ENCODE peak calls at places on chromosomes 2 and 18, in seven cellular contexts. L is sigmoid colon, Q is Peyer's patch, F is heart left ventricle, A is IMR-90, V is body of pancreas, M is stomach. R is an unnamed sample.

GRCh38 chr2:145043399-145043834 is 523.5 kb upstream of the ZEB2 start:
- DNase-seq in L (no peak), Q (no peak), F (no peak), A (no peak), V (peak; percentile 12), M (no peak), R (no peak)

GRCh38 chr2:19667085-19667484 is 234.7 kb downstream of the TTC32 start:
- DNase-seq in L (no peak), Q (no peak), F (no peak), A (peak; percentile 59), V (no peak), M (no peak), R (no peak)

GRCh38 chr18:21550510-21550970 is 50.0 kb downstream of the ESCO1 start:
- DNase-seq in L (no peak), Q (no peak), F (no peak), A (no peak), V (no peak), M (no peak), R (no peak)

GRCh38 chr2:238138331-238139102 is at the start of gene KLHL30:
- DNase-seq in L (no peak), Q (no peak), F (peak; percentile 86), A (no peak), V (no peak), M (no peak), R (no peak)

GRCh38 chr2:3386448-3386958 is 7.0 kb downstream of the TRAPPC12 start:
- DNase-seq in L (no peak), Q (no peak), F (no peak), A (peak; percentile 59), V (no peak), M (no peak), R (no peak)

GRCh38 chr2:30796723-30797122 is 10.5 kb downstream of the CAPN13 start:
- DNase-seq in L (no peak), Q (no peak), F (peak; percentile 35), A (no peak), V (peak; percentile 75), M (peak; percentile 85), R (no peak)

GRCh38 chr2:238821944-238822670 is 25.8 kb upstream of the TWIST2 start:
- DNase-seq in L (no peak), Q (no peak), F (no peak), A (no peak), V (no peak), M (no peak), R (no peak)

GRCh38 chr2:95174031-95174430 is 8.4 kb downstream of the ZNF2 start:
- DNase-seq in L (no peak), Q (no peak), F (no peak), A (peak; percentile 25), V (no peak), M (no peak), R (no peak)

GRCh38 chr2:206211657-206212255 is 52.1 kb downstream of the EEF1B2 start:
- DNase-seq in L (no peak), Q (no peak), F (no peak), A (peak; percentile 22), V (no peak), M (no peak), R (no peak)

GRCh38 chr2:43884674-43885073 is 45.9 kb downstream of the ABCG8 start:
- DNase-seq in L (no peak), Q (no peak), F (no peak), A (no peak), V (no peak), M (no peak), R (no peak)

GRCh38 chr2:105737980-105738657 is 6.6 kb upstream of the NCK2 start:
- DNase-seq in L (no peak), Q (peak; percentile 38), F (no peak), A (no peak), V (no peak), M (no peak), R (no peak)

GRCh38 chr2:134818321-134818720 is 20.1 kb upstream of the ACMSD start:
- DNase-seq in L (no peak), Q (no peak), F (no peak), A (peak; percentile 36), V (no peak), M (no peak), R (no peak)

GRCh38 chr18:78993014-78993926 is 13.7 kb downstream of the SALL3 start:
- DNase-seq in L (no peak), Q (no peak), F (no peak), A (no peak), V (no peak), M (no peak), R (no peak)

GRCh38 chr18:70293166-70293565 is 4.3 kb downstream of the SOCS6 start:
- DNase-seq in L (no peak), Q (peak; percentile 78), F (no peak), A (peak; percentile 22), V (no peak), M (no peak), R (no peak)

GRCh38 chr18:12593861-12594260 is 64.0 kb downstream of the SPIRE1 start:
- DNase-seq in L (no peak), Q (no peak), F (no peak), A (peak; percentile 69), V (no peak), M (no peak), R (no peak)

GRCh38 chr2:209661286-209661685 is 110.3 kb upstream of the UNC80 start:
- DNase-seq in L (no peak), Q (no peak), F (no peak), A (no peak), V (no peak), M (no peak), R (no peak)

GRCh38 chr18:31185551-31185950 is 22.9 kb upstream of the DSC1 start:
- DNase-seq in L (no peak), Q (no peak), F (no peak), A (no peak), V (no peak), M (no peak), R (no peak)

GRCh38 chr2:77443076-77443475 is 79.1 kb downstream of the LRRTM4 start:
- DNase-seq in L (no peak), Q (no peak), F (no peak), A (no peak), V (no peak), M (no peak), R (no peak)

GRCh38 chr2:39062320-39062719 is 58.5 kb downstream of the SOS1 start:
- DNase-seq in L (no peak), Q (no peak), F (no peak), A (no peak), V (no peak), M (no peak), R (no peak)

GRCh38 chr2:172299741-172300140 is 127.6 kb upstream of the ITGA6 start:
- DNase-seq in L (no peak), Q (no peak), F (no peak), A (peak; percentile 91), V (no peak), M (peak; percentile 53), R (no peak)

GRCh38 chr2:2831656-2832055 is 500.6 kb upstream of the MYT1L start:
- DNase-seq in L (no peak), Q (peak; percentile 14), F (no peak), A (no peak), V (no peak), M (peak; percentile 22), R (no peak)

GRCh38 chr2:6823111-6823510 is 42.6 kb downstream of the CMPK2 start:
- DNase-seq in L (no peak), Q (no peak), F (no peak), A (peak; percentile 61), V (no peak), M (no peak), R (no peak)

GRCh38 chr2:168802825-168803726 is 639 bp downstream of the NOSTRIN start:
- DNase-seq in L (no peak), Q (no peak), F (no peak), A (no peak), V (peak; percentile 63), M (peak; percentile 56), R (no peak)

GRCh38 chr2:168801456-168801855 is 981 bp upstream of the NOSTRIN start:
- DNase-seq in L (no peak), Q (no peak), F (no peak), A (no peak), V (no peak), M (no peak), R (no peak)

GRCh38 chr2:168804214-168804613 is 1.8 kb downstream of the NOSTRIN start:
- DNase-seq in L (no peak), Q (no peak), F (no peak), A (no peak), V (peak; percentile 27), M (peak; percentile 40), R (no peak)

GRCh38 chr2:168798888-168799410 is 3.5 kb upstream of the NOSTRIN start:
- DNase-seq in L (no peak), Q (no peak), F (no peak), A (no peak), V (no peak), M (no peak), R (no peak)

GRCh38 chr2:168801961-168802824 is at the start of gene NOSTRIN:
- DNase-seq in L (no peak), Q (peak; percentile 91), F (peak; percentile 41), A (peak; percentile 48), V (peak; percentile 67), M (peak; percentile 78), R (no peak)
- TF ChIP-seq POLR2A in L (peak; percentile 47), Q (peak; percentile 95), F (peak; percentile 41), A (no peak), V (peak; percentile 76), M (peak; percentile 68), R (no peak)

DNA sequence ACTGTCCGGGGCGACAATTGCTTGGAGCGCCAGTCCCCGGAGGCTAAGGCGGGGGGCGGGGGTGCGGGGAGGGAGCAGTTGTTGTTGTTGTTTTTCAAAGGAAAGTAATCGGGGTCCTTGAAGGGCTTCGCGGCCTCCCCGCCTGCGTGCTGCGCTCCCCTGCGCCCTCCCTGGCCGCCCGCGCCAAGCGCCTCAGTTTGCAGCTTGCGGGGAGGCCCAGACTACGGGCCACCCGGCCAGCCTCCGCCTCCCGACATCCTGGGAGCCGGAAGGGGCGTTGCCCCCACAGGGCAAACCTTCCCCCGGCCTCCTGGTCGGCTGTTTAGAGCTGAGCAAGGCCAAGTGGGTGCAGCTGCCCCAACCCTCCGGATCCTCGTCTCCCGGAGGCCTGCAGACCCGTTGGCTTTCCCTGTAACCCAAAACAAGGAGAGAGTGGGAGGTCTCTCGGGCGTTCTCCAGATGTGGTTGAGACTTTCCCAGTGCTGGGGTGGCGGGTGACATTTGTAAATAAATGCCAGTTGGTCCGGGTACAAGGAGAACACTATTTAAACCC is 3.7 kb upstream of the SIX3 start:
- DNase-seq in L (no peak), Q (no peak), F (no peak), A (no peak), V (no peak), M (no peak), R (no peak)
- TF ChIP-seq POLR2A in L (no peak), Q (no peak), F (no peak), A (no peak), V (no peak), M (no peak), R (no peak)

DNA sequence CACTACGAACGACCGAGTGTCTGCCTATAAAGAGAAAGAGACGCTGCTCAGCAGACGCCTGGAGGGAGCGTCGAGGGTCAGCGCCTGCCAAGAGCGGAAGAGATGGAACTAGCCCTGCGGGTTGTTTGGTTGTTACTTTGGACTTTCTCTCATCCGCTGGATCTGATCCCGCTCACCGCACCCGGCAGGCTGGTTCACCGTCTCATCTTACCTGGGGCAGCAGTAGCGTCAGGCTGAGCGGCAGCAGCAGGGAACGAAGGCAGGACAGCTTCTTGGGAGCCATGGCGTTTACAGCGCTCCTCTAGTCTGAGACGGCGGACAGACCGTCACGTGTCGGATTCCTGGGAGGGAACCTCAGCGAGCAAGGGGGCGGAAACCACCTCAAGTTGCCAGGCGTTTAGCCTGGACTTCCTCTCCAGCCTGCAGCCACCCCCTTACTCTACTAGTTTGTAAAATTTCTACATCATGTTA is 1.9 kb downstream of the GLB1L start:
- DNase-seq in L (peak; percentile 81), Q (peak; percentile 68), F (peak; percentile 40), A (no peak), V (no peak), M (no peak), R (no peak)
- TF ChIP-seq POLR2A in L (no peak), Q (peak; percentile 36), F (no peak), A (no peak), V (no peak), M (no peak), R (no peak)

GRCh38 chr2:27092696-27093429 is 6.3 kb downstream of the KHK start:
- DNase-seq in L (no peak), Q (peak; percentile 91), F (no peak), A (no peak), V (peak; percentile 33), M (no peak), R (no peak)
- TF ChIP-seq POLR2A in L (no peak), Q (peak; percentile 49), F (no peak), A (no peak), V (no peak), M (no peak), R (no peak)